ENCODE peak calls at places on chromosomes 4 and X, in four cellular contexts. G is heart left ventricle, B is lower leg skin, Y is kidney epithelial cell. D is an unnamed sample.

GRCh38 chr4:103498161-103499070 is 221.4 kb downstream of the TACR3 start:
- DNase-seq in G (no peak), B (no peak), Y (peak), D (no peak)

GRCh38 chr4:8495803-8496202 is 55.2 kb downstream of the TRMT44 start:
- DNase-seq in Y (no peak), B (no peak), G (no peak), D (no peak)

GRCh38 chr4:42391356-42391675 is 6.0 kb upstream of the SHISA3 start:
- DNase-seq in B (no peak), Y (no peak), G (no peak), D (no peak)

GRCh38 chrX:65451663-65452062 is 82.9 kb downstream of the LAS1L start:
- DNase-seq in G (no peak), Y (no peak), B (no peak), D (no peak)

GRCh38 chr4:80434238-80434637 is 98.7 kb downstream of the CFAP299 start:
- DNase-seq in Y (no peak), B (no peak), G (no peak), D (peak)

GRCh38 chr4:41178372-41179085 is 35.8 kb downstream of the APBB2 start:
- DNase-seq in G (no peak), B (no peak), Y (no peak), D (peak)

GRCh38 chr4:105147226-105148151 is 813 bp downstream of the TET2 start:
- DNase-seq in G (peak), Y (no peak), B (peak), D (no peak)

GRCh38 chr4:83207497-83208105 is 77.0 kb downstream of the COQ2 start:
- DNase-seq in B (no peak), G (no peak), Y (peak), D (peak)

GRCh38 chrX:24553016-24553415 is 87.9 kb downstream of the PDK3 start:
- DNase-seq in B (no peak), G (no peak), Y (no peak), D (no peak)

GRCh38 chr4:110904435-110905050 is 281.7 kb upstream of the PITX2 start:
- DNase-seq in Y (no peak), G (no peak), B (no peak), D (no peak)

GRCh38 chr4:40564004-40564403 is 65.7 kb downstream of the RBM47 start:
- DNase-seq in B (no peak), G (peak), Y (no peak), D (no peak)

GRCh38 chr4:34046580-34046979 is 2197.7 kb downstream of the ARAP2 start:
- DNase-seq in G (no peak), Y (peak), B (no peak), D (no peak)

GRCh38 chr4:184317234-184317918 is 99.7 kb upstream of the ENPP6 start:
- DNase-seq in B (no peak), Y (no peak), G (no peak), D (no peak)

GRCh38 chr4:76744253-76744921 is 153.6 kb downstream of the SOWAHB start:
- DNase-seq in B (no peak), G (no peak), Y (no peak), D (no peak)

GRCh38 chrX:136063340-136064079 is 78.3 kb downstream of the SLC9A6 start:
- DNase-seq in G (no peak), Y (no peak), B (peak), D (no peak)

GRCh38 chr4:82833696-82834313 is 35.2 kb upstream of the SCD5 start:
- DNase-seq in G (no peak), Y (peak), B (no peak), D (peak)

GRCh38 chr4:119124314-119124713 is 11.3 kb upstream of the MYOZ2 start:
- DNase-seq in B (no peak), G (no peak), Y (no peak), D (no peak)

GRCh38 chr4:38591617-38592337 is 72.2 kb upstream of the KLF3 start:
- DNase-seq in B (peak), Y (no peak), G (no peak), D (no peak)

GRCh38 chrX:82038793-82039192 is 836.9 kb downstream of the SH3BGRL start:
- DNase-seq in Y (no peak), B (no peak), G (no peak), D (no peak)
- TF ChIP-seq CTCF in Y (no peak), B (no peak), G (no peak), D (no peak)

GRCh38 chrX:119695535-119696050 is 2.6 kb upstream of the SEPTIN6 start:
- DNase-seq in B (no peak), G (no peak), Y (no peak), D (no peak)

GRCh38 chrX:119692241-119693031 is 532 bp downstream of the SEPTIN6 start:
- DNase-seq in G (peak), Y (no peak), B (no peak), D (no peak)

GRCh38 chrX:119694601-119695534 is 1.9 kb upstream of the SEPTIN6 start:
- DNase-seq in G (no peak), Y (no peak), B (no peak), D (no peak)

GRCh38 chrX:119693032-119693995 is at the start of gene SEPTIN6:
- DNase-seq in Y (no peak), B (peak), G (peak), D (no peak)

GRCh38 chrX:119693996-119694451 is 1.1 kb upstream of the SEPTIN6 start:
- DNase-seq in G (peak), Y (no peak), B (no peak), D (no peak)
- H3K4me3 ChIP-seq in G (peak), Y (no peak), B (no peak), D (no peak)

GRCh38 chrX:149487292-149487691 is 17.8 kb downstream of the IDS start:
- DNase-seq in Y (no peak), B (no peak), G (no peak), D (no peak)
- TF ChIP-seq CTCF in Y (peak), B (no peak), G (no peak), D (no peak)

GRCh38 chr4:170008801-170009200 is 17.4 kb downstream of the MFAP3L start:
- DNase-seq in B (no peak), G (no peak), Y (no peak), D (no peak)
- H3K4me3 ChIP-seq in B (no peak), G (no peak), Y (no peak), D (no peak)

GRCh38 chrX:25717122-25717521 is 421.0 kb upstream of the MAGEB18 start:
- DNase-seq in B (no peak), Y (no peak), G (no peak), D (no peak)

GRCh38 chrX:25726539-25726938 is 411.6 kb upstream of the MAGEB18 start:
- DNase-seq in B (no peak), Y (no peak), G (no peak), D (no peak)

DNA sequence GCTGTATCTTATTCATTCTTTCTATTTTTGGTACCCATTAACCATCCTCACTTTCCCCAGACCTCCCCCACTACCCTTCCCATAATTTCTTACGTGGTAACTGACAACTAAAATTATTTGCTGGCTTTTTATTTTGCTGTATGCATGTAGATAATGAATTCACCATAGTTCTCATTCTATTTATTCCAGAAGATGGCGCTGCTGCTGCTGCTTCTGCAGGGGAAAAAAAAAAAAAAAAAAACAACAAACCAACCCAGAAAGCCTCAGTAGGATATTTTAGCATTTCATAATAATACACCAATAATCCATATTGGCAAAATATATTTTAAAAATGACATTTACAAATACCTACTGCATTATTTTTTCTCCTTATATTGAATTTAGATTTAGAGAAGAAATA is 416.6 kb upstream of the MAGEB18 start:
- DNase-seq in Y (no peak), B (no peak), G (no peak), D (no peak)
- TF ChIP-seq CTCF in Y (peak), B (no peak), G (peak), D (no peak)

GRCh38 chr4:81493895-81494490 is 22.3 kb upstream of the RASGEF1B start:
- DNase-seq in B (no peak), G (no peak), Y (no peak), D (no peak)
- H3K4me3 ChIP-seq in B (no peak), G (no peak), Y (no peak), D (no peak)

GRCh38 chr4:79042079-79042674 is 102.9 kb upstream of the PAQR3 start:
- DNase-seq in Y (no peak), B (no peak), G (no peak), D (no peak)
- TF ChIP-seq CTCF in Y (peak), B (no peak), G (peak), D (peak)